ENCODE peak calls at places on chromosomes 5 and 9, in ten cellular contexts. One of them, this sample, is unnamed.

GRCh38 chr5:138354926-138355378 is 2.5 kb downstream of the KDM3B start:
- DNase-seq in neuronal stem cell: peak
- DNase-seq in adrenal gland: peak
- DNase-seq in brain microvascular endothelial cell: peak
- DNase-seq in cardiac muscle cell: peak
- DNase-seq in CD8-positive, alpha-beta memory T cell: peak
- DNase-seq in left ventricle myocardium inferior: no peak
- DNase-seq in GM23338: peak
- DNase-seq in psoas muscle: no peak
- DNase-seq in HCT116: no peak
- DNase-seq in this sample: no peak

GRCh38 chr9:112780637-112781036 is 30.1 kb downstream of the SNX30 start:
- DNase-seq in psoas muscle: no peak
- DNase-seq in neuronal stem cell: no peak
- DNase-seq in left ventricle myocardium inferior: no peak
- DNase-seq in brain microvascular endothelial cell: no peak
- DNase-seq in cardiac muscle cell: no peak
- DNase-seq in adrenal gland: peak
- DNase-seq in CD8-positive, alpha-beta memory T cell: no peak
- DNase-seq in GM23338: no peak
- DNase-seq in HCT116: no peak
- DNase-seq in this sample: no peak

GRCh38 chr9:119044801-119045200 is 324.4 kb downstream of the BRINP1 start:
- DNase-seq in psoas muscle: no peak
- DNase-seq in HCT116: no peak
- DNase-seq in brain microvascular endothelial cell: no peak
- DNase-seq in adrenal gland: no peak
- DNase-seq in GM23338: no peak
- DNase-seq in CD8-positive, alpha-beta memory T cell: no peak
- DNase-seq in cardiac muscle cell: no peak
- DNase-seq in neuronal stem cell: peak
- DNase-seq in left ventricle myocardium inferior: no peak
- DNase-seq in this sample: no peak

GRCh38 chr9:92685022-92685421 is 15.1 kb upstream of the IPPK start:
- DNase-seq in cardiac muscle cell: no peak
- DNase-seq in neuronal stem cell: no peak
- DNase-seq in brain microvascular endothelial cell: no peak
- DNase-seq in CD8-positive, alpha-beta memory T cell: no peak
- DNase-seq in GM23338: no peak
- DNase-seq in left ventricle myocardium inferior: no peak
- DNase-seq in psoas muscle: no peak
- DNase-seq in adrenal gland: no peak
- DNase-seq in HCT116: no peak
- DNase-seq in this sample: no peak

GRCh38 chr9:38392235-38393127 is at the start of gene ALDH1B1:
- DNase-seq in GM23338: peak
- DNase-seq in HCT116: peak
- DNase-seq in left ventricle myocardium inferior: peak
- DNase-seq in cardiac muscle cell: peak
- DNase-seq in CD8-positive, alpha-beta memory T cell: peak
- DNase-seq in brain microvascular endothelial cell: peak
- DNase-seq in adrenal gland: peak
- DNase-seq in psoas muscle: peak
- DNase-seq in neuronal stem cell: peak
- DNase-seq in this sample: peak

GRCh38 chr9:93203713-93204469 is 20.0 kb downstream of the WNK2 start:
- DNase-seq in left ventricle myocardium inferior: no peak
- DNase-seq in HCT116: no peak
- DNase-seq in cardiac muscle cell: no peak
- DNase-seq in psoas muscle: no peak
- DNase-seq in neuronal stem cell: no peak
- DNase-seq in adrenal gland: no peak
- DNase-seq in GM23338: no peak
- DNase-seq in CD8-positive, alpha-beta memory T cell: no peak
- DNase-seq in brain microvascular endothelial cell: no peak
- DNase-seq in this sample: peak

GRCh38 chr9:116002181-116002580 is 151.4 kb upstream of the PAPPA start:
- DNase-seq in brain microvascular endothelial cell: no peak
- DNase-seq in GM23338: no peak
- DNase-seq in adrenal gland: no peak
- DNase-seq in neuronal stem cell: no peak
- DNase-seq in CD8-positive, alpha-beta memory T cell: no peak
- DNase-seq in cardiac muscle cell: no peak
- DNase-seq in HCT116: no peak
- DNase-seq in psoas muscle: no peak
- DNase-seq in left ventricle myocardium inferior: no peak
- DNase-seq in this sample: no peak

GRCh38 chr9:123360161-123361085 is 4.4 kb downstream of the CRB2 start:
- DNase-seq in adrenal gland: no peak
- DNase-seq in CD8-positive, alpha-beta memory T cell: peak
- DNase-seq in psoas muscle: no peak
- DNase-seq in neuronal stem cell: peak
- DNase-seq in left ventricle myocardium inferior: no peak
- DNase-seq in GM23338: peak
- DNase-seq in HCT116: no peak
- DNase-seq in cardiac muscle cell: peak
- DNase-seq in brain microvascular endothelial cell: no peak
- DNase-seq in this sample: no peak

GRCh38 chr9:99572529-99572928 is 249.2 kb upstream of the NR4A3 start:
- DNase-seq in neuronal stem cell: no peak
- DNase-seq in cardiac muscle cell: no peak
- DNase-seq in left ventricle myocardium inferior: no peak
- DNase-seq in CD8-positive, alpha-beta memory T cell: no peak
- DNase-seq in GM23338: no peak
- DNase-seq in brain microvascular endothelial cell: no peak
- DNase-seq in psoas muscle: no peak
- DNase-seq in HCT116: no peak
- DNase-seq in adrenal gland: no peak
- DNase-seq in this sample: peak

GRCh38 chr9:99573883-99574282 is 247.8 kb upstream of the NR4A3 start:
- DNase-seq in brain microvascular endothelial cell: no peak
- DNase-seq in cardiac muscle cell: no peak
- DNase-seq in HCT116: no peak
- DNase-seq in left ventricle myocardium inferior: no peak
- DNase-seq in psoas muscle: no peak
- DNase-seq in CD8-positive, alpha-beta memory T cell: no peak
- DNase-seq in adrenal gland: no peak
- DNase-seq in neuronal stem cell: no peak
- DNase-seq in GM23338: no peak
- DNase-seq in this sample: no peak

GRCh38 chr9:99565203-99565602 is 256.5 kb upstream of the NR4A3 start:
- DNase-seq in left ventricle myocardium inferior: peak
- DNase-seq in cardiac muscle cell: no peak
- DNase-seq in brain microvascular endothelial cell: no peak
- DNase-seq in HCT116: no peak
- DNase-seq in neuronal stem cell: no peak
- DNase-seq in psoas muscle: no peak
- DNase-seq in CD8-positive, alpha-beta memory T cell: no peak
- DNase-seq in adrenal gland: no peak
- DNase-seq in GM23338: no peak
- DNase-seq in this sample: no peak

GRCh38 chr9:99573052-99573451 is 248.6 kb upstream of the NR4A3 start:
- DNase-seq in GM23338: no peak
- DNase-seq in HCT116: no peak
- DNase-seq in adrenal gland: no peak
- DNase-seq in neuronal stem cell: no peak
- DNase-seq in psoas muscle: no peak
- DNase-seq in brain microvascular endothelial cell: no peak
- DNase-seq in cardiac muscle cell: no peak
- DNase-seq in left ventricle myocardium inferior: no peak
- DNase-seq in CD8-positive, alpha-beta memory T cell: no peak
- DNase-seq in this sample: no peak

GRCh38 chr9:99569840-99570239 is 251.8 kb upstream of the NR4A3 start:
- DNase-seq in psoas muscle: no peak
- DNase-seq in adrenal gland: no peak
- DNase-seq in CD8-positive, alpha-beta memory T cell: no peak
- DNase-seq in left ventricle myocardium inferior: no peak
- DNase-seq in cardiac muscle cell: no peak
- DNase-seq in neuronal stem cell: no peak
- DNase-seq in HCT116: no peak
- DNase-seq in brain microvascular endothelial cell: no peak
- DNase-seq in GM23338: no peak
- DNase-seq in this sample: no peak
- H3K27ac ChIP-seq in psoas muscle: no peak
- H3K27ac ChIP-seq in adrenal gland: no peak
- H3K27ac ChIP-seq in CD8-positive, alpha-beta memory T cell: no peak
- H3K27ac ChIP-seq in left ventricle myocardium inferior: no peak
- H3K27ac ChIP-seq in cardiac muscle cell: no peak
- H3K27ac ChIP-seq in neuronal stem cell: no peak
- H3K27ac ChIP-seq in HCT116: no peak
- H3K27ac ChIP-seq in brain microvascular endothelial cell: no peak
- H3K27ac ChIP-seq in GM23338: no peak
- H3K27ac ChIP-seq in this sample: no peak

GRCh38 chr5:37039824-37040223 is 163.3 kb downstream of the NIPBL start:
- DNase-seq in brain microvascular endothelial cell: no peak
- DNase-seq in psoas muscle: no peak
- DNase-seq in GM23338: no peak
- DNase-seq in neuronal stem cell: no peak
- DNase-seq in HCT116: no peak
- DNase-seq in adrenal gland: no peak
- DNase-seq in cardiac muscle cell: no peak
- DNase-seq in CD8-positive, alpha-beta memory T cell: no peak
- DNase-seq in left ventricle myocardium inferior: no peak
- DNase-seq in this sample: no peak

GRCh38 chr5:37029436-37029835 is 152.9 kb downstream of the NIPBL start:
- DNase-seq in left ventricle myocardium inferior: no peak
- DNase-seq in CD8-positive, alpha-beta memory T cell: no peak
- DNase-seq in HCT116: no peak
- DNase-seq in cardiac muscle cell: no peak
- DNase-seq in adrenal gland: no peak
- DNase-seq in GM23338: no peak
- DNase-seq in brain microvascular endothelial cell: no peak
- DNase-seq in psoas muscle: no peak
- DNase-seq in neuronal stem cell: no peak
- DNase-seq in this sample: no peak

GRCh38 chr5:37037840-37038239 is 161.3 kb downstream of the NIPBL start:
- DNase-seq in brain microvascular endothelial cell: no peak
- DNase-seq in psoas muscle: no peak
- DNase-seq in cardiac muscle cell: no peak
- DNase-seq in HCT116: no peak
- DNase-seq in neuronal stem cell: no peak
- DNase-seq in adrenal gland: no peak
- DNase-seq in GM23338: no peak
- DNase-seq in left ventricle myocardium inferior: no peak
- DNase-seq in CD8-positive, alpha-beta memory T cell: no peak
- DNase-seq in this sample: no peak

GRCh38 chr5:37034955-37035354 is 158.4 kb downstream of the NIPBL start:
- DNase-seq in neuronal stem cell: no peak
- DNase-seq in cardiac muscle cell: peak
- DNase-seq in HCT116: no peak
- DNase-seq in GM23338: no peak
- DNase-seq in CD8-positive, alpha-beta memory T cell: no peak
- DNase-seq in psoas muscle: no peak
- DNase-seq in brain microvascular endothelial cell: no peak
- DNase-seq in adrenal gland: no peak
- DNase-seq in left ventricle myocardium inferior: no peak
- DNase-seq in this sample: no peak
- H3K27ac ChIP-seq in neuronal stem cell: no peak
- H3K27ac ChIP-seq in cardiac muscle cell: peak
- H3K27ac ChIP-seq in HCT116: no peak
- H3K27ac ChIP-seq in GM23338: no peak
- H3K27ac ChIP-seq in CD8-positive, alpha-beta memory T cell: no peak
- H3K27ac ChIP-seq in psoas muscle: no peak
- H3K27ac ChIP-seq in brain microvascular endothelial cell: no peak
- H3K27ac ChIP-seq in adrenal gland: no peak
- H3K27ac ChIP-seq in left ventricle myocardium inferior: no peak
- H3K27ac ChIP-seq in this sample: no peak

DNA sequence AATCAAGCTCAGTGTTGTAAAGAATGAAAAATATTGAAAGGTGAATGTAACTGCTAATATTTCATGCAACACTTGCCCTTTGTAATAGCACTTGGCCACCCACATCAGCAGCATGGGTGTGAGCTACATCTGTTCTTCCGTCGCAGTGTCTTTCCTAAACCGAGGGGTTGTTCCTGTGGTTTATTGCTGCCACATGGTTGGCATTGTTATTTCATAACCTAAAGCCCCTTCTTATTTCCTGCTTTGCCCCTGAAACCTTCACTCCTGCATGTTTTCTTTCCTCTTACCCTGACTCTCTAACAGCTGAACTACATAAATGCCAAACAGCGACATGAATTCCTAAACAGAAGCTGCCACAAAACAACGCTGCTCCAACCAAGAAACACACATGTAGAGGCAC is 190.1 kb upstream of the MEF2C start:
- DNase-seq in neuronal stem cell: no peak
- DNase-seq in adrenal gland: no peak
- DNase-seq in brain microvascular endothelial cell: no peak
- DNase-seq in HCT116: no peak
- DNase-seq in left ventricle myocardium inferior: no peak
- DNase-seq in psoas muscle: no peak
- DNase-seq in CD8-positive, alpha-beta memory T cell: no peak
- DNase-seq in cardiac muscle cell: no peak
- DNase-seq in GM23338: no peak
- DNase-seq in this sample: no peak
- H3K27ac ChIP-seq in neuronal stem cell: no peak
- H3K27ac ChIP-seq in adrenal gland: no peak
- H3K27ac ChIP-seq in brain microvascular endothelial cell: no peak
- H3K27ac ChIP-seq in HCT116: no peak
- H3K27ac ChIP-seq in left ventricle myocardium inferior: no peak
- H3K27ac ChIP-seq in psoas muscle: no peak
- H3K27ac ChIP-seq in CD8-positive, alpha-beta memory T cell: no peak
- H3K27ac ChIP-seq in cardiac muscle cell: no peak
- H3K27ac ChIP-seq in GM23338: no peak
- H3K27ac ChIP-seq in this sample: no peak

GRCh38 chr5:17184596-17184995 is 32.8 kb upstream of the BASP1 start:
- DNase-seq in GM23338: no peak
- DNase-seq in left ventricle myocardium inferior: no peak
- DNase-seq in brain microvascular endothelial cell: no peak
- DNase-seq in adrenal gland: no peak
- DNase-seq in psoas muscle: no peak
- DNase-seq in CD8-positive, alpha-beta memory T cell: no peak
- DNase-seq in neuronal stem cell: no peak
- DNase-seq in HCT116: no peak
- DNase-seq in cardiac muscle cell: no peak
- DNase-seq in this sample: no peak

GRCh38 chr5:17187401-17187800 is 30.0 kb upstream of the BASP1 start:
- DNase-seq in CD8-positive, alpha-beta memory T cell: no peak
- DNase-seq in HCT116: no peak
- DNase-seq in GM23338: no peak
- DNase-seq in left ventricle myocardium inferior: no peak
- DNase-seq in neuronal stem cell: no peak
- DNase-seq in adrenal gland: no peak
- DNase-seq in psoas muscle: no peak
- DNase-seq in cardiac muscle cell: no peak
- DNase-seq in brain microvascular endothelial cell: peak
- DNase-seq in this sample: no peak

GRCh38 chr5:17185349-17185748 is 32.1 kb upstream of the BASP1 start:
- DNase-seq in left ventricle myocardium inferior: no peak
- DNase-seq in GM23338: no peak
- DNase-seq in psoas muscle: no peak
- DNase-seq in cardiac muscle cell: no peak
- DNase-seq in CD8-positive, alpha-beta memory T cell: no peak
- DNase-seq in brain microvascular endothelial cell: no peak
- DNase-seq in neuronal stem cell: no peak
- DNase-seq in HCT116: no peak
- DNase-seq in adrenal gland: no peak
- DNase-seq in this sample: no peak

GRCh38 chr5:17185776-17186175 is 31.7 kb upstream of the BASP1 start:
- DNase-seq in neuronal stem cell: no peak
- DNase-seq in CD8-positive, alpha-beta memory T cell: no peak
- DNase-seq in psoas muscle: peak
- DNase-seq in adrenal gland: no peak
- DNase-seq in brain microvascular endothelial cell: peak
- DNase-seq in HCT116: no peak
- DNase-seq in GM23338: no peak
- DNase-seq in left ventricle myocardium inferior: peak
- DNase-seq in cardiac muscle cell: no peak
- DNase-seq in this sample: peak

GRCh38 chr5:17186271-17186670 is 31.2 kb upstream of the BASP1 start:
- DNase-seq in adrenal gland: no peak
- DNase-seq in neuronal stem cell: no peak
- DNase-seq in left ventricle myocardium inferior: no peak
- DNase-seq in psoas muscle: no peak
- DNase-seq in CD8-positive, alpha-beta memory T cell: no peak
- DNase-seq in cardiac muscle cell: no peak
- DNase-seq in brain microvascular endothelial cell: no peak
- DNase-seq in GM23338: no peak
- DNase-seq in HCT116: no peak
- DNase-seq in this sample: no peak
- H3K27ac ChIP-seq in adrenal gland: no peak
- H3K27ac ChIP-seq in neuronal stem cell: no peak
- H3K27ac ChIP-seq in left ventricle myocardium inferior: peak
- H3K27ac ChIP-seq in psoas muscle: peak
- H3K27ac ChIP-seq in CD8-positive, alpha-beta memory T cell: no peak
- H3K27ac ChIP-seq in cardiac muscle cell: no peak
- H3K27ac ChIP-seq in brain microvascular endothelial cell: peak
- H3K27ac ChIP-seq in GM23338: no peak
- H3K27ac ChIP-seq in HCT116: no peak
- H3K27ac ChIP-seq in this sample: peak

This sample was measured in left lung.